ENCODE peak calls at places on chromosomes 3 and 15, in nine cellular contexts. K, S, Z, L, N, Q, E, G and M are unnamed samples.

GRCh38 chr3:98977520-98977919 is 76.0 kb upstream of the DCBLD2 start:
- DNase-seq in K (peak; percentile 89), S (no peak), Z (peak; percentile 96), L (no peak), N (no peak), Q (peak; percentile 91), E (no peak), G (no peak), M (peak; percentile 97)

GRCh38 chr3:23580337-23580736 is 225.4 kb upstream of the UBE2E1 start:
- DNase-seq in K (no peak), S (no peak), Z (no peak), L (no peak), N (no peak), Q (peak; percentile 87), E (no peak), G (no peak), M (peak; percentile 50)

GRCh38 chr15:95596487-95596886 is 734.0 kb upstream of the NR2F2 start:
- DNase-seq in K (no peak), S (peak; percentile 6), Z (no peak), L (no peak), N (no peak), Q (no peak), E (no peak), G (no peak), M (no peak)

GRCh38 chr15:60096157-60096556 is 92.0 kb downstream of the FOXB1 start:
- DNase-seq in K (peak; percentile 80), S (no peak), Z (no peak), L (no peak), N (no peak), Q (peak; percentile 47), E (no peak), G (no peak), M (peak; percentile 53)

GRCh38 chr15:58771621-58772235 is 626 bp downstream of the MINDY2 start:
- DNase-seq in K (peak; percentile 52), S (no peak), Z (no peak), L (peak; percentile 17), N (peak; percentile 63), Q (no peak), E (peak; percentile 75), G (peak; percentile 54), M (peak; percentile 14)

GRCh38 chr15:60720493-60721231 is 241.7 kb upstream of the ICE2 start:
- DNase-seq in K (no peak), S (no peak), Z (no peak), L (peak; percentile 32), N (no peak), Q (no peak), E (no peak), G (no peak), M (no peak)

GRCh38 chr3:30124435-30125390 is 481.7 kb upstream of the TGFBR2 start:
- DNase-seq in K (peak; percentile 73), S (peak; percentile 63), Z (no peak), L (no peak), N (peak; percentile 70), Q (peak; percentile 68), E (no peak), G (peak; percentile 30), M (peak; percentile 75)

GRCh38 chr3:111923095-111923771 is 55.6 kb upstream of the ABHD10 start:
- DNase-seq in K (peak; percentile 22), S (no peak), Z (no peak), L (no peak), N (no peak), Q (peak; percentile 22), E (no peak), G (no peak), M (no peak)

GRCh38 chr15:58530056-58530590 is 98.3 kb downstream of the LIPC start:
- DNase-seq in K (no peak), S (no peak), Z (no peak), L (no peak), N (no peak), Q (no peak), E (no peak), G (no peak), M (no peak)

GRCh38 chr15:38588672-38589071 is 24.1 kb upstream of the RASGRP1 start:
- DNase-seq in K (peak; percentile 35), S (no peak), Z (no peak), L (no peak), N (no peak), Q (no peak), E (no peak), G (no peak), M (no peak)

GRCh38 chr15:81859737-81860516 is 185.9 kb downstream of the MEX3B start:
- DNase-seq in K (no peak), S (no peak), Z (no peak), L (no peak), N (no peak), Q (no peak), E (no peak), G (no peak), M (no peak)

GRCh38 chr3:183475019-183475418 is 46.6 kb upstream of the MCF2L2 start:
- DNase-seq in K (no peak), S (no peak), Z (peak; percentile 83), L (no peak), N (no peak), Q (no peak), E (no peak), G (no peak), M (no peak)

GRCh38 chr3:138824114-138824506 is 10.6 kb downstream of the PIK3CB start:
- DNase-seq in K (no peak), S (no peak), Z (no peak), L (no peak), N (no peak), Q (no peak), E (no peak), G (no peak), M (no peak)

GRCh38 chr15:48109856-48110531 is 10.8 kb upstream of the SLC24A5 start:
- DNase-seq in K (no peak), S (no peak), Z (no peak), L (no peak), N (no peak), Q (no peak), E (no peak), G (no peak), M (no peak)

GRCh38 chr15:75584121-75584520 is 5.0 kb upstream of the PTPN9 start:
- DNase-seq in K (peak; percentile 51), S (no peak), Z (no peak), L (no peak), N (no peak), Q (peak; percentile 24), E (no peak), G (no peak), M (no peak)

GRCh38 chr15:75577401-75578205 is 1.5 kb downstream of the PTPN9 start:
- DNase-seq in K (peak; percentile 37), S (no peak), Z (peak; percentile 26), L (no peak), N (no peak), Q (peak; percentile 28), E (no peak), G (no peak), M (peak; percentile 26)

GRCh38 chr15:75583689-75584088 is 4.6 kb upstream of the PTPN9 start:
- DNase-seq in K (peak; percentile 10), S (no peak), Z (no peak), L (no peak), N (no peak), Q (no peak), E (no peak), G (no peak), M (no peak)

GRCh38 chr15:75578206-75578947 is 738 bp downstream of the PTPN9 start:
- DNase-seq in K (peak; percentile 56), S (peak; percentile 52), Z (peak; percentile 11), L (peak; percentile 14), N (peak; percentile 28), Q (no peak), E (peak; percentile 74), G (peak; percentile 25), M (no peak)

DNA sequence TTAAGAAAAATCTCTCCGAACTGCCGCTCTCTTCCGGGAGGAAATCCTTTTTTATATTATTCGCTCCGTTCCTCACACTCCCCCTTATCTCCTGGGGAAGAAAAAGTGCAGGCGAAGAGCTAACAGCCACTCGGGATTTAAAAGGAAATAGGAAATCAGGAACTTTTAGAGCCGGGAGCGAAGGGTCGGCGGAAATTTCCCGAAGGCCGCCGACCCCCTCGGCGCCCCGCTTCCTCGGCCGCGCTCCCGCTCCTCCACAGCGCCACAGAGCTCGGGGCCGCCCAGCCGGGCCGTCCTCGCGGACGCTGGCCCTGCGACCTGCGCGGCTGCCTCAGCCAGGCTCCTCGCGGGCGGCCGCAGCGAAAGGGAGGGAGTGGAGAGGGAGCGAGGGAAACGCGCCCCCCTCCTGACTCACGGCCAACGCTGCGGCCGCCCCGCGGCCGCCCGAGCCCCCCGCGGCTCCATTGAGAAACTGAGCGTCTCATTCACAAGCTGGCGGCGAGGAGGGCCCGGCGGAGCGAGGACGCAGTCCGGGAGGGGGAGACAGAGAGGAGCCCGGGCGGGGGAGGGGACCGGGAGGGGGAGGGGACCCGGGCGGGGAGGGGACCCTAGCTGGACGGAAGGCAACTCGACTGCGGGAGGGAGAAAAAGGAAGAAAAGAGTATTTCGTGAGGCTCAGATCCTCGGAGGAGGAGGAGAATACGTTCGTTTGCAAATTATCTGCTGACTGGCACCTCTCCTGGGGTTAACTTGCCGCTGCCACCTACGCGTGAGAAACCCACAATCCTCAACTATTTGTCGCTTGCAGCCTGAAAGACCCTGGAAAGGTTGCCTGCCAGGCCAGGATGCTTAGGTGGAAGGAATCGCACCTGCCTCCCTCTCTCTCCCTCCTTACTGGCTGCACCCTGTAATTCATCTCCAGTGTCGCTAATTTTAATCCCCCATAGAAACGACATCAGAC is at the start of gene PTPN9:
- DNase-seq in K (peak; percentile 92), S (peak; percentile 91), Z (peak; percentile 73), L (peak; percentile 67), N (peak; percentile 82), Q (peak; percentile 76), E (peak; percentile 90), G (peak; percentile 70), M (peak; percentile 92)
- TF ChIP-seq CTCF in K (peak; percentile 38), S (peak; percentile 38), Z (peak; percentile 16), L (peak; percentile 43), N (peak; percentile 67), Q (peak; percentile 40), E (peak; percentile 56), G (peak; percentile 22), M (peak; percentile 44)

GRCh38 chr3:133576169-133576568 is 2.7 kb downstream of the CDV3 start:
- DNase-seq in K (no peak), S (no peak), Z (peak; percentile 32), L (no peak), N (no peak), Q (no peak), E (no peak), G (no peak), M (no peak)
- H3K4me3 ChIP-seq in K (peak overlapping the region; percentile 97), S (no peak overlapping the region), Z (peak overlapping the region; percentile 97), L (peak overlapping the region; percentile 14), N (peak overlapping the region; percentile 73), Q (peak overlapping the region; percentile 38), E (peak overlapping the region; percentile 86), G (no peak overlapping the region), M (peak overlapping the region; percentile 31)

GRCh38 chr15:68783226-68784054 is 37.3 kb downstream of the ANP32A start:
- DNase-seq in K (peak; percentile 41), S (peak; percentile 50), Z (peak; percentile 32), L (peak; percentile 76), N (peak; percentile 71), Q (no peak), E (peak; percentile 81), G (peak; percentile 64), M (no peak)
- TF ChIP-seq CTCF in K (peak; percentile 63), S (peak; percentile 53), Z (peak; percentile 39), L (peak; percentile 77), N (peak; percentile 72), Q (peak; percentile 48), E (peak; percentile 69), G (peak; percentile 56), M (peak; percentile 69)

DNA sequence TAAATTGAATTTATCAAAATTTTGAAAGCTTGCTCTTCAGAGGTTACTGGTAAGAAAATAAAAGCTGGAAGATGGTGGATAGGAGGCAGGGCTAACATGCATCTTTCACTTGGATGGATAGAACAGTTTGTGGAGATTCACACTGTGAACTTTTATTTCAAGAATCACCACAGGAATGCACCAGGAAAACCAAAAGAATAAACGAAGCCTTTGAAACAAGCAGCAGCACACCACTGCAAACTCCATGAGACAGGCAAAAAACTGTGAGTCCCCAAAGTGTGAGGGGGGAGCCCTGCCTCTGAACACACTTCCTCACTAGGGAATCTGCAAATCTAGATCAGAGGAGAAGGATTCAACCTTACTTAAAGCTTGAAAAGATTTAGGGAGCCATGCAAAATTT is 122.2 kb downstream of the RTP4 start:
- DNase-seq in K (no peak), S (no peak), Z (no peak), L (no peak), N (no peak), Q (no peak), E (no peak), G (no peak), M (peak; percentile 38)
- H3K4me3 ChIP-seq in K (no peak overlapping the region), S (no peak overlapping the region), Z (no peak overlapping the region), L (no peak overlapping the region), N (no peak overlapping the region), Q (no peak overlapping the region), E (no peak overlapping the region), G (no peak overlapping the region), M (no peak overlapping the region)